ENCODE peak calls at places on chromosomes 16 and 17, in five cellular contexts. One of them, this sample, is unnamed.

GRCh38 chr17:51255673-51256072 is 4.2 kb downstream of the MBTD1 start:
- DNase-seq in Peyer's patch: no peak
- DNase-seq in heart left ventricle: no peak
- DNase-seq in IMR-90: no peak
- DNase-seq in RWPE2: no peak
- DNase-seq in this sample: no peak

GRCh38 chr17:2418572-2418971 is 17.7 kb upstream of the MNT start:
- DNase-seq in Peyer's patch: no peak
- DNase-seq in heart left ventricle: no peak
- DNase-seq in IMR-90: peak; percentile 70
- DNase-seq in RWPE2: no peak
- DNase-seq in this sample: peak; percentile 47

GRCh38 chr16:24610421-24610765 is 71.0 kb downstream of the RBBP6 start:
- DNase-seq in Peyer's patch: no peak
- DNase-seq in heart left ventricle: peak; percentile 41
- DNase-seq in IMR-90: peak; percentile 1
- DNase-seq in RWPE2: no peak
- DNase-seq in this sample: peak; percentile 64

GRCh38 chr17:31533546-31534155 is 142.2 kb downstream of the RAB11FIP4 start:
- DNase-seq in Peyer's patch: no peak
- DNase-seq in heart left ventricle: no peak
- DNase-seq in IMR-90: peak; percentile 88
- DNase-seq in RWPE2: peak; percentile 65
- DNase-seq in this sample: peak; percentile 99

GRCh38 chr17:68057531-68057952 is 22.0 kb downstream of the KPNA2 start:
- DNase-seq in Peyer's patch: peak; percentile 68
- DNase-seq in heart left ventricle: no peak
- DNase-seq in IMR-90: peak; percentile 56
- DNase-seq in RWPE2: no peak
- DNase-seq in this sample: peak; percentile 76

GRCh38 chr16:31696968-31697743 is 169.5 kb downstream of the AHSP start:
- DNase-seq in Peyer's patch: no peak
- DNase-seq in heart left ventricle: no peak
- DNase-seq in IMR-90: peak; percentile 53
- DNase-seq in RWPE2: no peak
- DNase-seq in this sample: peak; percentile 90

GRCh38 chr16:65032397-65032796 is 89.5 kb downstream of the CDH11 start:
- DNase-seq in Peyer's patch: no peak
- DNase-seq in heart left ventricle: no peak
- DNase-seq in IMR-90: peak; percentile 62
- DNase-seq in RWPE2: no peak
- DNase-seq in this sample: no peak

GRCh38 chr16:1949507-1949906 is 5.0 kb downstream of the RPL3L start:
- DNase-seq in Peyer's patch: no peak
- DNase-seq in heart left ventricle: no peak
- DNase-seq in IMR-90: no peak
- DNase-seq in RWPE2: no peak
- DNase-seq in this sample: no peak

GRCh38 chr16:2243781-2244180 is 7.5 kb downstream of the DNASE1L2 start:
- DNase-seq in Peyer's patch: no peak
- DNase-seq in heart left ventricle: no peak
- DNase-seq in IMR-90: no peak
- DNase-seq in RWPE2: no peak
- DNase-seq in this sample: peak; percentile 85

GRCh38 chr17:79794659-79795511 is 2.0 kb downstream of the CBX8 start:
- DNase-seq in Peyer's patch: no peak
- DNase-seq in heart left ventricle: no peak
- DNase-seq in IMR-90: no peak
- DNase-seq in RWPE2: no peak
- DNase-seq in this sample: no peak

GRCh38 chr17:72953621-72954020 is 138.9 kb downstream of the SLC39A11 start:
- DNase-seq in Peyer's patch: no peak
- DNase-seq in heart left ventricle: no peak
- DNase-seq in IMR-90: no peak
- DNase-seq in RWPE2: no peak
- DNase-seq in this sample: no peak

GRCh38 chr16:57462978-57463362 is 491 bp downstream of the POLR2C start:
- DNase-seq in Peyer's patch: no peak
- DNase-seq in heart left ventricle: no peak
- DNase-seq in IMR-90: no peak
- DNase-seq in RWPE2: no peak
- DNase-seq in this sample: no peak

GRCh38 chr16:58829096-58829495 is 95.0 kb upstream of the GOT2 start:
- DNase-seq in Peyer's patch: no peak
- DNase-seq in heart left ventricle: no peak
- DNase-seq in IMR-90: no peak
- DNase-seq in RWPE2: no peak
- DNase-seq in this sample: peak; percentile 59

GRCh38 chr17:81188491-81188840 is 22.4 kb upstream of the AATK start:
- DNase-seq in Peyer's patch: no peak
- DNase-seq in heart left ventricle: no peak
- DNase-seq in IMR-90: no peak
- DNase-seq in RWPE2: no peak
- DNase-seq in this sample: no peak

GRCh38 chr17:34257299-34257985 is 2.4 kb downstream of the CCL2 start:
- DNase-seq in Peyer's patch: no peak
- DNase-seq in heart left ventricle: no peak
- DNase-seq in IMR-90: peak; percentile 35
- DNase-seq in RWPE2: no peak
- DNase-seq in this sample: no peak

GRCh38 chr17:77422104-77422782 is 281.5 kb downstream of the SEC14L1 start:
- DNase-seq in Peyer's patch: no peak
- DNase-seq in heart left ventricle: no peak
- DNase-seq in IMR-90: no peak
- DNase-seq in RWPE2: peak; percentile 90
- DNase-seq in this sample: peak; percentile 74

GRCh38 chr17:80774643-80775281 is 216.9 kb upstream of the CHMP6 start:
- DNase-seq in Peyer's patch: peak; percentile 46
- DNase-seq in heart left ventricle: no peak
- DNase-seq in IMR-90: no peak
- DNase-seq in RWPE2: peak; percentile 56
- DNase-seq in this sample: no peak

GRCh38 chr17:19371259-19372003 is 6.9 kb upstream of the MAPK7 start:
- DNase-seq in Peyer's patch: peak; percentile 43
- DNase-seq in heart left ventricle: no peak
- DNase-seq in IMR-90: no peak
- DNase-seq in RWPE2: no peak
- DNase-seq in this sample: no peak

GRCh38 chr16:23423496-23424049 is 29.4 kb downstream of the COG7 start:
- DNase-seq in Peyer's patch: peak; percentile 85
- DNase-seq in heart left ventricle: peak; percentile 72
- DNase-seq in IMR-90: peak; percentile 99
- DNase-seq in RWPE2: peak; percentile 78
- DNase-seq in this sample: peak; percentile 84

GRCh38 chr17:9021985-9022552 is 759 bp downstream of the NTN1 start:
- DNase-seq in Peyer's patch: no peak
- DNase-seq in heart left ventricle: peak; percentile 52
- DNase-seq in IMR-90: peak; percentile 4
- DNase-seq in RWPE2: no peak
- DNase-seq in this sample: peak; percentile 85

GRCh38 chr17:31373150-31374082 is 18.1 kb upstream of the RAB11FIP4 start:
- DNase-seq in Peyer's patch: no peak
- DNase-seq in heart left ventricle: no peak
- DNase-seq in IMR-90: peak; percentile 71
- DNase-seq in RWPE2: no peak
- DNase-seq in this sample: no peak

GRCh38 chr17:55298111-55298510 is 33.4 kb downstream of the HLF start:
- DNase-seq in Peyer's patch: no peak
- DNase-seq in heart left ventricle: no peak
- DNase-seq in IMR-90: no peak
- DNase-seq in RWPE2: no peak
- DNase-seq in this sample: no peak

GRCh38 chr16:87713469-87714229 is 52.1 kb downstream of the KLHDC4 start:
- DNase-seq in Peyer's patch: peak; percentile 65
- DNase-seq in heart left ventricle: no peak
- DNase-seq in IMR-90: no peak
- DNase-seq in RWPE2: no peak
- DNase-seq in this sample: no peak

GRCh38 chr17:83203073-83203471 is 123.7 kb downstream of the METRNL start:
- DNase-seq in Peyer's patch: peak; percentile 71
- DNase-seq in heart left ventricle: peak; percentile 71
- DNase-seq in IMR-90: peak; percentile 94
- DNase-seq in RWPE2: peak; percentile 47
- DNase-seq in this sample: peak; percentile 98

GRCh38 chr17:79834575-79835469 is 4.4 kb downstream of the CBX4 start:
- DNase-seq in Peyer's patch: no peak
- DNase-seq in heart left ventricle: no peak
- DNase-seq in IMR-90: no peak
- DNase-seq in RWPE2: no peak
- DNase-seq in this sample: peak; percentile 92

GRCh38 chr16:73396556-73396955 is 348.6 kb upstream of the ZFHX3 start:
- DNase-seq in Peyer's patch: no peak
- DNase-seq in heart left ventricle: no peak
- DNase-seq in IMR-90: no peak
- DNase-seq in RWPE2: no peak
- DNase-seq in this sample: no peak

GRCh38 chr17:74326506-74326905 is 480 bp downstream of the KIF19 start:
- DNase-seq in Peyer's patch: no peak
- DNase-seq in heart left ventricle: no peak
- DNase-seq in IMR-90: no peak
- DNase-seq in RWPE2: no peak
- DNase-seq in this sample: peak; percentile 79
- H3K4me3 ChIP-seq in Peyer's patch: peak overlapping the region; percentile 47
- H3K4me3 ChIP-seq in heart left ventricle: peak overlapping the region; percentile 54
- H3K4me3 ChIP-seq in IMR-90: no peak overlapping the region
- H3K4me3 ChIP-seq in RWPE2: no peak overlapping the region
- H3K4me3 ChIP-seq in this sample: no peak overlapping the region

GRCh38 chr17:56661906-56662305 is 68.4 kb downstream of the NOG start:
- DNase-seq in Peyer's patch: no peak
- DNase-seq in heart left ventricle: no peak
- DNase-seq in IMR-90: no peak
- DNase-seq in RWPE2: no peak
- DNase-seq in this sample: no peak

GRCh38 chr17:56667925-56668324 is 74.4 kb downstream of the NOG start:
- DNase-seq in Peyer's patch: no peak
- DNase-seq in heart left ventricle: no peak
- DNase-seq in IMR-90: no peak
- DNase-seq in RWPE2: no peak
- DNase-seq in this sample: no peak

GRCh38 chr17:56665864-56666263 is 72.4 kb downstream of the NOG start:
- DNase-seq in Peyer's patch: no peak
- DNase-seq in heart left ventricle: no peak
- DNase-seq in IMR-90: no peak
- DNase-seq in RWPE2: no peak
- DNase-seq in this sample: no peak
- H3K4me1 ChIP-seq in Peyer's patch: no peaks in the 10 kb centered on the region
- H3K4me1 ChIP-seq in heart left ventricle: no peaks in the 10 kb centered on the region
- H3K4me1 ChIP-seq in IMR-90: no peaks in the 10 kb centered on the region
- H3K4me1 ChIP-seq in RWPE2: no peaks in the 10 kb centered on the region
- H3K4me1 ChIP-seq in this sample: no peaks in the 10 kb centered on the region

GRCh38 chr17:39722965-39723848 is 7.1 kb downstream of the MIEN1 start:
- DNase-seq in Peyer's patch: no peak
- DNase-seq in heart left ventricle: no peak
- DNase-seq in IMR-90: no peak
- DNase-seq in RWPE2: no peak
- DNase-seq in this sample: peak; percentile 43
- H3K36me3 ChIP-seq in Peyer's patch: peaks cover 84% of the 10 kb centered on the region
- H3K36me3 ChIP-seq in heart left ventricle: peaks cover 90% of the 10 kb centered on the region
- H3K36me3 ChIP-seq in IMR-90: peaks cover 52% of the 10 kb centered on the region
- H3K36me3 ChIP-seq in RWPE2: peaks cover 45% of the 10 kb centered on the region
- H3K36me3 ChIP-seq in this sample: peaks cover 37% of the 10 kb centered on the region

GRCh38 chr17:40100419-40100668 is at the start of gene NR1D1:
- DNase-seq in Peyer's patch: no peak
- DNase-seq in heart left ventricle: no peak
- DNase-seq in IMR-90: no peak
- DNase-seq in RWPE2: no peak
- DNase-seq in this sample: peak; percentile 99

GRCh38 chr17:40101367-40102210 is 1.2 kb upstream of the NR1D1 start:
- DNase-seq in Peyer's patch: no peak
- DNase-seq in heart left ventricle: no peak
- DNase-seq in IMR-90: no peak
- DNase-seq in RWPE2: no peak
- DNase-seq in this sample: peak; percentile 18

GRCh38 chr17:40099627-40100418 is 566 bp downstream of the NR1D1 start:
- DNase-seq in Peyer's patch: no peak
- DNase-seq in heart left ventricle: no peak
- DNase-seq in IMR-90: no peak
- DNase-seq in RWPE2: no peak
- DNase-seq in this sample: peak; percentile 46

GRCh38 chr17:40098846-40099626 is 1.4 kb downstream of the NR1D1 start:
- DNase-seq in Peyer's patch: peak; percentile 100
- DNase-seq in heart left ventricle: peak; percentile 100
- DNase-seq in IMR-90: peak; percentile 98
- DNase-seq in RWPE2: peak; percentile 100
- DNase-seq in this sample: peak; percentile 99

GRCh38 chr17:40100669-40101366 is 429 bp upstream of the NR1D1 start:
- DNase-seq in Peyer's patch: peak; percentile 98
- DNase-seq in heart left ventricle: peak; percentile 100
- DNase-seq in IMR-90: peak; percentile 99
- DNase-seq in RWPE2: peak; percentile 98
- DNase-seq in this sample: peak; percentile 90
- H3K4me3 ChIP-seq in Peyer's patch: peak overlapping the region; percentile 79
- H3K4me3 ChIP-seq in heart left ventricle: peak overlapping the region; percentile 87
- H3K4me3 ChIP-seq in IMR-90: peak overlapping the region; percentile 65
- H3K4me3 ChIP-seq in RWPE2: peak overlapping the region; percentile 51
- H3K4me3 ChIP-seq in this sample: peak overlapping the region; percentile 86

GRCh38 chr17:46120078-46120477 is 73.2 kb downstream of the KANSL1 start:
- DNase-seq in Peyer's patch: no peak
- DNase-seq in heart left ventricle: no peak
- DNase-seq in IMR-90: no peak
- DNase-seq in RWPE2: no peak
- DNase-seq in this sample: no peak
- H3K4me1 ChIP-seq in Peyer's patch: no peaks in the 10 kb centered on the region
- H3K4me1 ChIP-seq in heart left ventricle: peaks cover 72% of the 10 kb centered on the region
- H3K4me1 ChIP-seq in IMR-90: peaks cover 12% of the 10 kb centered on the region
- H3K4me1 ChIP-seq in RWPE2: peaks cover under 1% of the 10 kb centered on the region
- H3K4me1 ChIP-seq in this sample: peaks cover 15% of the 10 kb centered on the region

GRCh38 chr16:546909-547770 is 13.1 kb upstream of the PRR35 start:
- DNase-seq in Peyer's patch: peak; percentile 82
- DNase-seq in heart left ventricle: peak; percentile 64
- DNase-seq in IMR-90: peak; percentile 16
- DNase-seq in RWPE2: no peak
- DNase-seq in this sample: peak; percentile 98
- H3K36me3 ChIP-seq in Peyer's patch: peaks cover 59% of the 10 kb centered on the region
- H3K36me3 ChIP-seq in heart left ventricle: peaks cover 34% of the 10 kb centered on the region
- H3K36me3 ChIP-seq in IMR-90: peaks cover 25% of the 10 kb centered on the region
- H3K36me3 ChIP-seq in RWPE2: peaks cover 9% of the 10 kb centered on the region
- H3K36me3 ChIP-seq in this sample: peaks cover 9% of the 10 kb centered on the region

GRCh38 chr16:67199808-67200198 is 872 bp downstream of the ELMO3 start:
- DNase-seq in Peyer's patch: peak; percentile 62
- DNase-seq in heart left ventricle: no peak
- DNase-seq in IMR-90: no peak
- DNase-seq in RWPE2: peak; percentile 64
- DNase-seq in this sample: peak; percentile 76
- H3K4me3 ChIP-seq in Peyer's patch: peak overlapping the region; percentile 66
- H3K4me3 ChIP-seq in heart left ventricle: no peak overlapping the region
- H3K4me3 ChIP-seq in IMR-90: no peak overlapping the region
- H3K4me3 ChIP-seq in RWPE2: peak overlapping the region; percentile 48
- H3K4me3 ChIP-seq in this sample: no peak overlapping the region

This sample was measured in osteoblast.